ENCODE peak calls at places on chromosomes 13 and 19, in four cellular contexts. A, E, C and P are unnamed samples. For H3K36me3, the result is how much of the 10 kb centered on the place peaks cover.

GRCh38 chr19:29259153-29259552 is 46.2 kb upstream of the UQCRFS1 start:
- DNase-seq in A (no peak), C (no peak), E (no peak), P (no peak)

GRCh38 chr13:75445717-75446529 is 36.0 kb downstream of the TBC1D4 start:
- DNase-seq in C (no peak), A (no peak), E (no peak), P (no peak)

GRCh38 chr19:40596608-40597328 is 4.4 kb upstream of the LTBP4 start:
- DNase-seq in E (peak), A (no peak), C (no peak), P (no peak)

GRCh38 chr13:38530492-38530891 is 156.4 kb upstream of the FREM2 start:
- DNase-seq in A (no peak), E (no peak), C (no peak), P (no peak)

GRCh38 chr13:113929628-113930615 is 44.0 kb downstream of the C13orf46 start:
- DNase-seq in E (no peak), A (peak), C (no peak), P (no peak)

GRCh38 chr13:73171242-73171641 is 112.4 kb downstream of the KLF5 start:
- DNase-seq in A (no peak), C (no peak), E (no peak), P (no peak)

GRCh38 chr19:30158067-30158892 is 213.9 kb upstream of the ZNF536 start:
- DNase-seq in C (no peak), E (no peak), A (no peak), P (no peak)

GRCh38 chr13:42000836-42001235 is 39.9 kb upstream of the VWA8 start:
- DNase-seq in A (no peak), C (no peak), E (no peak), P (no peak)

GRCh38 chr13:108268713-108269112 is 805 bp upstream of the TNFSF13B start:
- DNase-seq in A (no peak), C (no peak), E (no peak), P (no peak)

GRCh38 chr19:54275951-54276350 is 5.0 kb downstream of the LILRB2 start:
- DNase-seq in E (no peak), A (no peak), C (no peak), P (no peak)

GRCh38 chr19:8388612-8388958 is 1.6 kb upstream of the RAB11B start:
- DNase-seq in A (no peak), E (no peak), C (no peak), P (no peak)

GRCh38 chr19:5332501-5332900 is 8.1 kb downstream of the PTPRS start:
- DNase-seq in E (no peak), A (no peak), C (no peak), P (no peak)

GRCh38 chr19:1116726-1117581 is 13.2 kb downstream of the GPX4 start:
- DNase-seq in A (no peak), E (peak), C (no peak), P (no peak)
- H3K36me3 ChIP-seq in A (under half), E (under half), C (half or more), P (half or more)

DNA sequence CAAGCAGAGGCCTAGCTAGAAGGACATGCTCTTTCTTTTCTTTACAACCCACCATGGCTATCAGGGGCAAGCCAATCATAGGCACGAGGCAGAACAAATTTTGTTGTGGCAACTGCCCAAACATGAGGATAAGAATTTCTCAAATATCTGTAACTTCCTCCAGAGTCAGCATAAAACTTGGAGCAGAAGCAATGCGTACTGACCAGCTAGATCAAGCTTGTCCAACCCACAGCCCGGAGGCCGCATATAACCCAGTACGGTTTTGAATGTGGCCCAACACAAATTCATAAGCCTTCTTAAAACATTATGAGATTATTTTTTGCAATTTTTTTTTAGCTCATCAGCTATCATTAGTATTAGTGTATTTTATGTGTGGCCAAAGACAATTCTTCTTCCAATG is 87.0 kb upstream of the SOX21 start:
- DNase-seq in E (no peak), A (no peak), C (no peak), P (peak)
- H3K36me3 ChIP-seq in E (under half), A (under half), C (under half), P (under half)

GRCh38 chr13:29513002-29513980 is 82.2 kb downstream of the SLC7A1 start:
- DNase-seq in E (peak), A (no peak), C (no peak), P (no peak)
- H3K36me3 ChIP-seq in E (half or more), A (under half), C (under half), P (half or more)

GRCh38 chr13:110627351-110627750 is 12.0 kb downstream of the NAXD start:
- DNase-seq in C (no peak), E (no peak), A (no peak), P (no peak)
- H3K36me3 ChIP-seq in C (under half), E (under half), A (under half), P (half or more)

GRCh38 chr19:15241259-15241658 is 9.0 kb upstream of the EPHX3 start:
- DNase-seq in C (no peak), A (no peak), E (no peak), P (no peak)
- H3K36me3 ChIP-seq in C (half or more), A (under half), E (half or more), P (half or more)

DNA sequence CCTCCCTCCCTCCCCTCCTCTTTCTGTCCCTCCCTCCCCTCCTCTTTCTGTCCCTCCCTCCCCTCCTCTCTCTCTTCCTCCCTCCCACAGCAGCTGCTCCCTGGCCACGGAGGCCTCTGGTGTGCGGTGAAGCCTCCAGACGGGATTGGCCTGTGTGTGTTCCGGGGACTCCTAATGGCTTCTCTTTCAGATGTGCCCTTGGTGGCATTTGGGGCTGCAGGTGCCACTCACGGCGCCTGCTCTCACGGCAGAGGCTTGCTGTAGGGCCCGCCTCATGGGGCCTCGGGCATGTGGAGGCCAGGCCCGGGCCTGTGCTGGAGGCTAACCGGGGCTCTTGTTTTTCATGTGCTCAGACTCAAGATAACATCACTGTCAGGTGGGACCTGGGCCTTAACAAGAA is 20.9 kb downstream of the UPF1 start:
- DNase-seq in E (no peak), C (no peak), A (no peak), P (no peak)
- H3K36me3 ChIP-seq in E (half or more), C (half or more), A (under half), P (half or more)

DNA sequence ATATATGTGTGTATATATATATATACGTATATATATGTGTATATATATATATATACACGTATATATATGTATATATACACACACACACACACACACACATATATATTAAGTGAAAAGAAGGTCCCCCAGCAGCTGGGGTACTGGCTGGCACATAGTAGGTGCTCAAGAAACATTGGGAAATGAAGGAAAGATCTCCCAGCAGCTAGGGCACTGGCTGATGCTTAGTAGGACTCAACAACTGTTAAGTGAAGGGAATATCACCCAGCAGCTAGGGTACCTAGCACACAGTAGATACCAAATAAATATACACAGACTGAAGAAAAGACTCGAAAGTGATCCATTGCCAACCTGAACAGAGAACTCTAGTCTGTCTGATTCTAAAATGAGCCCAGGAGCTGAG is 12.2 kb downstream of the PODNL1 start:
- DNase-seq in C (no peak), E (no peak), A (no peak), P (no peak)
- H3K36me3 ChIP-seq in C (under half), E (under half), A (under half), P (under half)

DNA sequence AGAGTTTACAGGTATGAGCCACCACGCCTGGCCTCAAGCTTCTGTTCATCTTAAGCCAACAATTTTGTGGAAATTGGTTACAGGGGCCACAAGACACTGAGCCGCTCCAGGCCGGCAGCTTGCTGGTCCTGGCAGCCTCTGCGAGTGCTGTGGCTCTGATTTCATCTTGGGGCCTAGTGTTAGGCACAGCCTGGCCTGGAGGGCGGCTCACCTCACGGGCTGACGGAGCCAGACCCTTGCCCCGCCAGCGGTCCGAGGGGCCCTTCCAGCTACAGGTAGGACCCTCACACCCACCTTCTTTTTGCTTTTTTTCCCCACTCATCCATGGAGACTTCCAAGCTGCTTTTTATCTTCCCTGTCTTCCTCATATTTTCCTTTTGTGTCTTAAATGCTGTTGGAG is 8.6 kb downstream of the ZNF544 start:
- DNase-seq in C (no peak), E (no peak), A (no peak), P (no peak)
- H3K36me3 ChIP-seq in C (half or more), E (half or more), A (under half), P (half or more)

GRCh38 chr13:37029617-37030016 is 29.0 kb downstream of the EXOSC8 start:
- DNase-seq in A (no peak), E (peak), C (no peak), P (no peak)
- H3K36me3 ChIP-seq in A (under half), E (under half), C (half or more), P (half or more)